ENCODE peak calls at places on chromosomes 7 and 10, in eight cellular contexts. Z is GM04504, J is PC-9, E is breast epithelium, I is astrocyte of the spinal cord, N is NCI-H2107, M is left colon, K is IMR-90. G is an unnamed sample.

GRCh38 chr10:124290095-124290795 is 128.5 kb downstream of the OAT start:
- DNase-seq in Z (no peak), J (no peak), E (no peak), I (peak; percentile 66), N (no peak), M (peak; percentile 30), K (peak; percentile 6), G (no peak)

GRCh38 chr7:108464743-108465142 is 8.5 kb upstream of the NRCAM start:
- DNase-seq in Z (no peak), J (no peak), E (no peak), I (no peak), N (no peak), M (no peak), K (peak; percentile 17), G (no peak)

GRCh38 chr7:75977741-75978140 is 16.7 kb downstream of the TMEM120A start:
- DNase-seq in Z (no peak), J (no peak), E (no peak), I (no peak), N (peak; percentile 19), M (no peak), K (no peak), G (no peak)

GRCh38 chr10:90111671-90112070 is 410.3 kb downstream of the KIF20B start:
- DNase-seq in Z (no peak), J (no peak), E (no peak), I (no peak), N (no peak), M (no peak), K (no peak), G (no peak)

GRCh38 chr7:73865738-73866445 is 4.9 kb downstream of the TMEM270 start:
- DNase-seq in Z (peak; percentile 34), J (peak; percentile 57), E (no peak), I (peak; percentile 64), N (peak; percentile 54), M (peak; percentile 43), K (peak; percentile 63), G (no peak)

GRCh38 chr7:64045301-64046040 is at the start of gene ZNF727:
- DNase-seq in Z (no peak), J (no peak), E (peak; percentile 81), I (no peak), N (no peak), M (peak; percentile 48), K (no peak), G (no peak)

GRCh38 chr7:155357573-155358041 is 59.9 kb downstream of the INSIG1 start:
- DNase-seq in Z (no peak), J (no peak), E (no peak), I (no peak), N (no peak), M (no peak), K (peak; percentile 32), G (no peak)

GRCh38 chr10:1094112-1095057 is 38.2 kb downstream of the WDR37 start:
- DNase-seq in Z (no peak), J (no peak), E (no peak), I (no peak), N (no peak), M (no peak), K (no peak), G (peak; percentile 68)

GRCh38 chr7:42596737-42597136 is 315.1 kb downstream of the C7orf25 start:
- DNase-seq in Z (no peak), J (no peak), E (no peak), I (no peak), N (no peak), M (no peak), K (no peak), G (no peak)

GRCh38 chr10:133041101-133041500 is 46.6 kb upstream of the ADGRA1 start:
- DNase-seq in Z (no peak), J (no peak), E (no peak), I (no peak), N (no peak), M (no peak), K (no peak), G (no peak)

GRCh38 chr7:46432666-46433065 is 511.6 kb upstream of the IGFBP3 start:
- DNase-seq in Z (peak; percentile 51), J (peak; percentile 46), E (no peak), I (peak; percentile 34), N (no peak), M (no peak), K (peak; percentile 31), G (no peak)

GRCh38 chr7:127581716-127582115 is 3.7 kb downstream of the GCC1 start:
- DNase-seq in Z (no peak), J (no peak), E (no peak), I (no peak), N (no peak), M (no peak), K (no peak), G (no peak)

GRCh38 chr7:47950714-47951113 is 2.4 kb upstream of the PKD1L1 start:
- DNase-seq in Z (no peak), J (peak; percentile 65), E (peak; percentile 39), I (no peak), N (no peak), M (peak; percentile 66), K (no peak), G (no peak)

GRCh38 chr10:63236113-63236935 is 103.2 kb downstream of the NRBF2 start:
- DNase-seq in Z (peak; percentile 84), J (peak; percentile 22), E (no peak), I (peak; percentile 94), N (no peak), M (no peak), K (peak; percentile 96), G (peak; percentile 76)

GRCh38 chr10:92691591-92692084 is 1.9 kb downstream of the HHEX start:
- DNase-seq in Z (no peak), J (no peak), E (no peak), I (no peak), N (no peak), M (peak; percentile 60), K (no peak), G (peak; percentile 8)

GRCh38 chr7:877312-878232 is 1.2 kb downstream of the GET4 start:
- DNase-seq in Z (no peak), J (peak; percentile 74), E (no peak), I (no peak), N (peak; percentile 51), M (peak; percentile 67), K (no peak), G (no peak)

GRCh38 chr7:50496541-50496940 is 46.4 kb upstream of the FIGNL1 start:
- DNase-seq in Z (no peak), J (no peak), E (no peak), I (no peak), N (no peak), M (no peak), K (no peak), G (no peak)

GRCh38 chr7:40733578-40733977 is 598.8 kb downstream of the SUGCT start:
- DNase-seq in Z (no peak), J (peak; percentile 40), E (no peak), I (no peak), N (no peak), M (peak; percentile 11), K (no peak), G (no peak)

GRCh38 chr7:28750981-28751380 is 207.1 kb downstream of the TRIL start:
- DNase-seq in Z (no peak), J (no peak), E (no peak), I (no peak), N (no peak), M (no peak), K (no peak), G (no peak)

GRCh38 chr10:88874271-88874670 is 5.8 kb upstream of the STAMBPL1 start:
- DNase-seq in Z (no peak), J (no peak), E (no peak), I (no peak), N (no peak), M (no peak), K (peak; percentile 55), G (no peak)

GRCh38 chr7:23261843-23262452 is 15.4 kb downstream of the GPNMB start:
- DNase-seq in Z (peak; percentile 29), J (peak; percentile 61), E (no peak), I (peak; percentile 65), N (peak; percentile 42), M (peak; percentile 54), K (peak; percentile 67), G (no peak)